ENCODE peak calls at places on chromosomes 6 and 20, in nine cellular contexts. I, T, Y, V, C, O, J, H and B are unnamed samples.

GRCh38 chr6:89321571-89321970 is 6.5 kb upstream of the GABRR2 start:
- DNase-seq in V (no peak), Y (no peak), C (peak), O (no peak), J (no peak), H (no peak), T (no peak), I (no peak), B (no peak)

GRCh38 chr20:44092551-44093248 is 94.3 kb downstream of the JPH2 start:
- DNase-seq in V (peak), H (no peak), C (peak), Y (no peak), T (no peak), I (peak), J (peak), O (peak), B (peak)

GRCh38 chr20:17530716-17531536 is at the start of gene BFSP1:
- DNase-seq in V (peak), O (peak), J (peak), T (peak), Y (peak), H (no peak), I (peak), C (peak), B (peak)

GRCh38 chr6:113859349-113860164 is 2.4 kb downstream of the MARCKS start:
- DNase-seq in Y (peak), J (peak), T (peak), V (peak), O (no peak), H (peak), C (peak), I (no peak), B (peak)

GRCh38 chr6:158660331-158660730 is 10.5 kb downstream of the SYTL3 start:
- DNase-seq in H (no peak), Y (no peak), O (no peak), J (peak), V (peak), T (peak), I (peak), C (peak), B (no peak)

GRCh38 chr20:54474866-54475265 is 527 bp upstream of the DOK5 start:
- DNase-seq in H (no peak), J (no peak), C (no peak), T (no peak), O (no peak), V (no peak), I (no peak), Y (no peak), B (no peak)

GRCh38 chr20:59322813-59323469 is 22.5 kb downstream of the EDN3 start:
- DNase-seq in O (no peak), Y (no peak), H (no peak), T (no peak), C (no peak), I (no peak), V (no peak), J (no peak), B (peak)

GRCh38 chr6:11430036-11430435 is 107.5 kb upstream of the TMEM170B start:
- DNase-seq in V (no peak), C (no peak), O (no peak), J (no peak), T (no peak), I (no peak), Y (no peak), H (no peak), B (peak)

GRCh38 chr6:148467926-148468325 is 125.3 kb downstream of the SASH1 start:
- DNase-seq in H (no peak), V (no peak), T (no peak), C (no peak), I (no peak), O (no peak), Y (no peak), J (no peak), B (no peak)

GRCh38 chr20:4328541-4328940 is 313.2 kb upstream of the RNF24 start:
- DNase-seq in V (no peak), H (no peak), C (no peak), I (no peak), Y (no peak), J (no peak), O (no peak), T (no peak), B (no peak)

DNA sequence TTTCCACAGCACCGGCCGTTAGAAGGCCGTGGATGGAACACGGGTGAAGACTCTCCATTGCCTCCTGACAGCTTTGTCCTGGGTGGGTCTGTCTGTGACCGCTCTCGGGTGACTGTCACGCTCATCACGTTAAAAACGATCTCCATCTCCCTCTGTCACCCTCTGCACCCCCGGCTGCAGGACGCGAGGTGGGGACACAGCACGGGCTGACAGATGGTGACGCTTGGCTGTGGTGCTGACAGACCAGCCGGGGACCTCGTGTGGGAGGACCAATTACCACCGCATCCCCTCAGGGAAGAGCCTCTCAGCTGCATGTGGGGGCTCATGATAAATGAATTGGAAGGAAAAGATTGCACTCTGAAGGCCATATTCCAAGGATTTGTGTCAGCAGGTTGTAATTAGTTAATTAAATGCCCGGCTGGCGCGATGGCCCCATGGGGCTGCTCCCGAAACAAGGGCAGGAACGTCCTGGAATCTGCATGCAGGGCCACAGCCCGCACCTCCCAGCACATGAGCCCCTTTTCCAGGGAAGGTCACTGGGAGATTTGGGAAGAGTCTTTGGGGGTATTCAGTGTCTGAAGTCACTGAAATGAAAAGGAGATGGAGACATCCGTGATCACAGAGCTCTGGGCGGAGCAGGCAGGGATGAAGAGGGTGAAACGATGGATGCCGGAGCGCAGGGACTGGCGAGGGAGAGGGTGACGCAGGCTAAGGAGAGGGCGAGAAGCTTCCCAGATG is 87.0 kb downstream of the ERMARD start:
- DNase-seq in O (no peak), V (peak), C (no peak), I (no peak), T (peak), H (no peak), Y (no peak), J (no peak), B (no peak)
- H3K4me3 ChIP-seq in O (no peak), V (no peak), C (no peak), I (no peak), T (no peak), H (no peak), Y (no peak), J (no peak), B (no peak)

DNA sequence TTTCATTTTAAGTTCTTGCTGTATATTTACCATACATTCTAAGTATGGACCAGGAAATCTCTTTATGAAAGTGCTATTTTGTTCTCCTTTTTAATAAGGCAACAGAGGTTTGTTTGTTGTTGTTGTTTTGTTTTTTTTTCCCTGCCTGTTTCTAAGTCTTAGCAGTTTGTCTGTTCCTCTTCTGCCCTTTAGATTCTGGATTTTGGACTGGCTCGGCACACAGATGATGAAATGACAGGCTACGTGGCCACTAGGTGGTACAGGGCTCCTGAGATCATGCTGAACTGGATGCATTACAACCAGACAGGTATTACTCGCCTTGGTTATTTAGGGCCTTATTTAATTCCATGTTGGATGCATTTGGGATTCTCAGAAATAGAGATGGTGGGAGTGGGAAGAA is 48.0 kb downstream of the MAPK14 start:
- DNase-seq in O (no peak), I (peak), Y (no peak), T (no peak), C (peak), J (no peak), V (peak), H (no peak), B (no peak)
- TF ChIP-seq CTCF in O (peak), I (peak), Y (no peak), T (no peak), C (peak), J (no peak), V (peak), H (no peak), B (peak)

DNA sequence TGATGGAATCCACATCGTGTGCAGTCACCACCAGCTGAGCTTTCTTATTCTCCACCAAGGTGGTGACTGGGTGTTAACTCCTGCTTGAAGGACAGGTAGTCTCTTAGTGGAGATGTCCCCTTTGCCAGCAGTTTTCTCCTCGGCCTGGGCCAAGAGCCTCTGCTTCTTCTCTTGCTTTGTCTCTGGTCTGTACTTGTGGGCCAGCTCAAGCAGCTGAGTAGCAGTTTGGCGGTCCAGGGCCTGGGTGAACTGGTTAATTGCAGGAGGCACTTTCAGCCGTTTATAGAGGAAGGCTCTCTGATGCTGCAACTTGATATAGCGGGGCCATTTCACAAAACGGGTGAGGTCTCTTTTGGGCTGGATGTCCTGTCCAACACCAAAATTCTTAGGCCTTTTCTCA is 76.0 kb upstream of the NNAT start:
- DNase-seq in H (no peak), J (no peak), T (no peak), C (no peak), Y (no peak), V (no peak), O (no peak), I (no peak), B (no peak)
- H3K4me3 ChIP-seq in H (no peak), J (no peak), T (no peak), C (no peak), Y (no peak), V (no peak), O (no peak), I (no peak), B (no peak)

GRCh38 chr6:152096863-152097496 is 289.5 kb downstream of the ESR1 start:
- DNase-seq in J (peak), H (no peak), C (no peak), I (no peak), T (no peak), O (peak), V (no peak), Y (no peak), B (peak)
- TF ChIP-seq CTCF in J (peak), H (no peak), C (no peak), I (no peak), T (no peak), O (peak), V (no peak), Y (no peak), B (peak)

GRCh38 chr6:10422282-10423034 is 7.6 kb upstream of the TFAP2A start:
- DNase-seq in O (no peak), V (no peak), T (no peak), C (no peak), H (no peak), J (no peak), I (no peak), Y (no peak), B (no peak)

GRCh38 chr6:10419749-10420545 is 5.1 kb upstream of the TFAP2A start:
- DNase-seq in T (no peak), V (no peak), O (no peak), C (peak), H (no peak), I (no peak), Y (no peak), J (no peak), B (no peak)

GRCh38 chr6:10421508-10422281 is 6.8 kb upstream of the TFAP2A start:
- DNase-seq in C (no peak), I (no peak), V (no peak), H (no peak), T (no peak), Y (no peak), O (no peak), J (no peak), B (no peak)

GRCh38 chr6:10418862-10419748 is 4.2 kb upstream of the TFAP2A start:
- DNase-seq in O (no peak), H (no peak), C (peak), J (no peak), Y (no peak), T (no peak), I (no peak), V (peak), B (peak)

DNA sequence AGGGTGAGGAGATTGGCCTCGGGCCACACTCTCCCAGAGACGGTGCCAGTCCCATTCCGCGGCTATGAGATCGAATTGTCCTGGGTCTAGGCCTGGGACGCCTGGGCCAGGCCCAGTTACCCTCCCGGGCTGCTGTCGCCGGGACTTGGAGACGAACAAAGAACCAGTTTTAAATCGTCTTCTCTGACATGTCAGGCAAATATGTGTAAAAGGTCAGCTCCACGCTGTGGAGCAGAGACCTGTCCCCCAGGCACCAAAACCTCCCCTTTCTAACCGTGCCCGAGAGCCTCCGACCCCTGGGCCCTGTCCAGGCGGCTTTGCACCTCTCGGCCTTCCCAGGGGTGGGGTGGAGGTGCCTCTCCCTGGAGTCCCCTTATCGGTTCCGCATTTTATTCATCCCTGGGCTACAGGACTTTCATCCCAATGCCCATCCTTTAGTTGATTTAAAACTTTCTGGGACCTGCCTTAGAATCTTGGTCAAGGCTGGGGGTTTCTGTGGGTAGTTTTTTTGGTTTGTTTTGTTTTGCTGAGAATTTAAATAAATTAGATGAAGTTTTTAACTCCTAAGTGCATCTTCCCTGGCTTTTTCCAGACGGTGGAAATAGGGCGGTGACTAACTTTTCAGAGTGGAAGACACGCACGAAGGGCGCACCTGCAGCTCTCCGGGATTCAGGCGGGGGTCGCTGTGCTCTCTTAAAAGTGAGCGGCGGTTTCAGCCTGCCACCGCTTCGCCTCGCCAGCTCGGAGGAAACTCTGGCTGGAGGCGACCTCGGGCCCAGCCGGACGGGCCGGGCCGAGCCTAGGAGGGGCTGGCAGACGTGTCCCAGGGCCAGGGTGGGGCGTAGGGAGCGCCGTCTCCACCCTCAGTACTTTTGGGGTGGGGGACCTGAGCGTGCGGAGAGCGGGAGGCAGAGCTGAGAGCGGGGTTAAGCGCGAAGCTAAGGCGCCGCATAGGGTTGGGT is 6.0 kb upstream of the TFAP2A start:
- DNase-seq in H (no peak), C (no peak), J (no peak), V (peak), T (no peak), I (no peak), Y (no peak), O (no peak), B (no peak)
- H3K4me3 ChIP-seq in H (no peak), C (no peak), J (no peak), V (peak), T (no peak), I (no peak), Y (no peak), O (no peak), B (no peak)

DNA sequence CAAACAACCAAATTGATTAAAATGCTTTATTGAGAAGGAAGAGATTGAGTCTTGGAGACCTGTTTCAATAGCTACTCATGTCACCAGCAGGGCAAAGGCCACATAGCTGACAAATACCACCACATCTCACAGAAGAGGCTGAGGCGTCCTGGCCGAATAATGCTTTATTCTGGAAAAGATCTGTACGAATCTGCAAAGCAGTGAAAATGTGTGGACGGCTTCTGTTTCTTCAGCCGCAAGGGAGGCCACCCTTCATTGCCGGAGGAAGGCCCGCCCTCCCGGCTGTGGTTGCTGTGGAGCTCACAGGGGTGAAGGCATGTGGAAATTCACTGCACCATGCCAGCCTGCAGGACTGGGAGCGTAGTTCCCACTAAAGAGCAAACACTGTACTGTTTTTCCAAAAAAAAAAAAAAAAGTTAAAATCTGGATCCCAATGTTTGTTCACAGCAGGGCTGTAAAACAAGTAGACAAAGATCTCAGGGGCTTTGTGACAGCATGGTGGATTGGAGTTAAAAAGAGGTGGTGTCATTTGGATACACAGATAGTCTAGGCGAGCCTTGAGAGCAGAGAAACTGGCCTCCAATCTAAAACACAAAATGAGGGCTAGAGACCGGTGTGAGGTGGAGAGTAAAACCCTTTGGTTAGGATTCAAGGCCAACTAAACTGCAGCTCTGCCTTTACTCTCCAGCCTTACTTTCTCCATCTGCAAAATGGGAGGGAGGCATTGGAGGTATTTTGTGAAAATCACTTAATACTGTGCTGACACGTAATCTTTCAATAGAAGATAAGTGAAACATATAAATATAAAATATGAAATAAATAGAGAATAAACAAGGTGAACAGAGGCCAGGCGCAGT is 89.4 kb upstream of the QKI start:
- DNase-seq in J (no peak), T (peak), V (no peak), C (no peak), H (peak), I (no peak), Y (no peak), O (peak), B (peak)
- TF ChIP-seq CTCF in J (no peak), T (no peak), V (no peak), C (no peak), H (peak), I (no peak), Y (no peak), O (no peak), B (no peak)

GRCh38 chr20:49751397-49751735 is 37.7 kb upstream of the B4GALT5 start:
- DNase-seq in V (no peak), J (no peak), I (no peak), C (no peak), T (no peak), Y (no peak), O (no peak), H (no peak), B (no peak)
- H3K4me3 ChIP-seq in V (no peak), J (no peak), I (peak), C (peak), T (no peak), Y (no peak), O (no peak), H (no peak), B (no peak)

GRCh38 chr6:143595256-143596036 is 82.3 kb upstream of the PHACTR2 start:
- DNase-seq in T (no peak), J (no peak), V (no peak), C (no peak), I (no peak), H (no peak), Y (no peak), O (no peak), B (peak)

GRCh38 chr6:143594647-143595046 is 83.1 kb upstream of the PHACTR2 start:
- DNase-seq in T (no peak), O (peak), C (no peak), I (no peak), J (peak), V (no peak), Y (no peak), H (no peak), B (no peak)

GRCh38 chr6:143589162-143589561 is 77.6 kb upstream of the FUCA2 start:
- DNase-seq in I (no peak), Y (no peak), C (no peak), H (no peak), V (no peak), O (no peak), J (no peak), T (no peak), B (no peak)

GRCh38 chr6:143591441-143591840 is 79.9 kb upstream of the FUCA2 start:
- DNase-seq in O (no peak), H (no peak), V (no peak), Y (no peak), I (no peak), C (no peak), T (no peak), J (no peak), B (no peak)

DNA sequence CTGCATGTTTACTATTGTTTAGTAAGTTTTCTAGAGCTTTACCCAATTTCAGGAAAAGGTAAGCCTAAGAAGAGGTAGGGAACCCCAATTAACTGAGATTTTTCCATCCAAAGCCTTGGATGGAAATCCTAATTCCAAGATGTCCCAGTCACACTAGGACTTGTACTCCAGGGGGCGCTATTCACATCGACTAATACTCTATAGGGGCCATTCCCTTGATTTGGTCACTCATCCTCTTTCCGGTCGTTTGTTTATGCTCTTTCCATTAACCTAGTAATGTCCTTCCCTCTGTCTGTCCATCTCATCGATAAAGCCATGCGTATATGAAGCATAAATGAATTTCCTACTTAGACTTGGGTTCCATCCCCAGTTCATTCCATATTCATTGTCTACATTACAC is 80.8 kb upstream of the FUCA2 start:
- DNase-seq in H (no peak), J (peak), T (no peak), I (no peak), Y (no peak), O (no peak), C (no peak), V (peak), B (peak)
- TF ChIP-seq CTCF in H (no peak), J (peak), T (no peak), I (peak), Y (peak), O (peak), C (peak), V (peak), B (no peak)